ENCODE peak calls at places on chromosomes 2 and 18, in seven cellular contexts. E is HCT116, U is GM23248, R is MM.1S, K is neural progenitor cell, Y is PC-3, V is astrocyte. J is an unnamed sample.

GRCh38 chr2:207304798-207305197 is 139.1 kb upstream of the KLF7 start:
- DNase-seq in V (no peak), K (no peak), Y (no peak), R (no peak), U (no peak), E (no peak), J (no peak)

GRCh38 chr2:205776720-205777119 is 94.4 kb downstream of the NRP2 start:
- DNase-seq in R (no peak), Y (no peak), U (no peak), K (no peak), V (no peak), E (no peak), J (no peak)

GRCh38 chr2:15905267-15905645 is 35.1 kb upstream of the MYCN start:
- DNase-seq in K (no peak), U (no peak), Y (no peak), E (no peak), R (no peak), V (no peak), J (no peak)

GRCh38 chr2:70322518-70322917 is 20.7 kb upstream of the FAM136A start:
- DNase-seq in U (no peak), E (no peak), V (no peak), R (no peak), K (no peak), Y (no peak), J (no peak)

GRCh38 chr18:13558132-13558531 is 168.2 kb downstream of the FAM210A start:
- DNase-seq in K (peak; percentile 67), Y (peak; percentile 59), V (peak; percentile 17), R (peak; percentile 50), U (peak; percentile 49), E (peak; percentile 31), J (peak; percentile 41)

GRCh38 chr2:85795331-85796045 is 41.7 kb downstream of the ATOH8 start:
- DNase-seq in U (no peak), K (no peak), R (no peak), Y (no peak), V (no peak), E (no peak), J (no peak)

GRCh38 chr2:190342601-190343000 is 788 bp upstream of the INPP1 start:
- DNase-seq in V (no peak), K (no peak), R (no peak), E (no peak), U (peak; percentile 32), Y (no peak), J (no peak)

GRCh38 chr2:223048519-223048918 is 3.5 kb upstream of the KCNE4 start:
- DNase-seq in Y (no peak), K (no peak), E (no peak), U (no peak), R (peak; percentile 19), V (no peak), J (no peak)

GRCh38 chr2:72859831-72860262 is 27.4 kb upstream of the SPR start:
- DNase-seq in U (peak; percentile 67), R (peak; percentile 84), E (peak; percentile 77), V (peak; percentile 18), Y (peak; percentile 94), K (peak; percentile 85), J (peak; percentile 81)

GRCh38 chr2:9979977-9980376 is 28.5 kb downstream of the GRHL1 start:
- DNase-seq in U (no peak), K (no peak), E (no peak), V (no peak), R (no peak), Y (no peak), J (no peak)

GRCh38 chr2:239240480-239240881 is 160.3 kb downstream of the HDAC4 start:
- DNase-seq in K (no peak), R (no peak), U (no peak), V (no peak), Y (no peak), E (no peak), J (no peak)

GRCh38 chr18:13280066-13280795 is 61.7 kb downstream of the LDLRAD4 start:
- DNase-seq in V (peak; percentile 75), U (no peak), K (peak; percentile 89), Y (no peak), R (no peak), E (no peak), J (no peak)

GRCh38 chr2:23712756-23713151 is 214.2 kb downstream of the ATAD2B start:
- DNase-seq in V (no peak), K (no peak), Y (no peak), E (no peak), U (no peak), R (no peak), J (no peak)

GRCh38 chr2:232230557-232230956 is 148.0 kb upstream of the ALPP start:
- DNase-seq in K (peak; percentile 63), E (peak; percentile 3), Y (peak; percentile 49), R (peak; percentile 64), V (no peak), U (peak; percentile 53), J (no peak)

GRCh38 chr2:241866896-241867631 is 2.5 kb upstream of the RTP5 start:
- DNase-seq in U (no peak), E (no peak), Y (no peak), K (no peak), V (no peak), R (no peak), J (no peak)

GRCh38 chr2:235116885-235117492 is 165.2 kb downstream of the SH3BP4 start:
- DNase-seq in U (peak; percentile 70), Y (peak; percentile 76), V (peak; percentile 29), E (peak; percentile 32), R (peak; percentile 55), K (peak; percentile 64), J (peak; percentile 88)

GRCh38 chr2:48940606-48941005 is 185.1 kb upstream of the LHCGR start:
- DNase-seq in U (no peak), E (no peak), K (no peak), R (no peak), Y (no peak), V (no peak), J (peak; percentile 7)

GRCh38 chr2:194105358-194105757 is 1551.7 kb upstream of the SLC39A10 start:
- DNase-seq in R (no peak), E (no peak), U (no peak), K (no peak), V (no peak), Y (no peak), J (no peak)

GRCh38 chr2:66370824-66371223 is 64.1 kb upstream of the MEIS1 start:
- DNase-seq in E (no peak), V (no peak), Y (peak; percentile 40), K (no peak), U (no peak), R (no peak), J (no peak)

GRCh38 chr2:234590076-234590475 is 93.2 kb upstream of the ARL4C start:
- DNase-seq in Y (no peak), V (no peak), K (no peak), E (no peak), R (no peak), U (no peak), J (no peak)

DNA sequence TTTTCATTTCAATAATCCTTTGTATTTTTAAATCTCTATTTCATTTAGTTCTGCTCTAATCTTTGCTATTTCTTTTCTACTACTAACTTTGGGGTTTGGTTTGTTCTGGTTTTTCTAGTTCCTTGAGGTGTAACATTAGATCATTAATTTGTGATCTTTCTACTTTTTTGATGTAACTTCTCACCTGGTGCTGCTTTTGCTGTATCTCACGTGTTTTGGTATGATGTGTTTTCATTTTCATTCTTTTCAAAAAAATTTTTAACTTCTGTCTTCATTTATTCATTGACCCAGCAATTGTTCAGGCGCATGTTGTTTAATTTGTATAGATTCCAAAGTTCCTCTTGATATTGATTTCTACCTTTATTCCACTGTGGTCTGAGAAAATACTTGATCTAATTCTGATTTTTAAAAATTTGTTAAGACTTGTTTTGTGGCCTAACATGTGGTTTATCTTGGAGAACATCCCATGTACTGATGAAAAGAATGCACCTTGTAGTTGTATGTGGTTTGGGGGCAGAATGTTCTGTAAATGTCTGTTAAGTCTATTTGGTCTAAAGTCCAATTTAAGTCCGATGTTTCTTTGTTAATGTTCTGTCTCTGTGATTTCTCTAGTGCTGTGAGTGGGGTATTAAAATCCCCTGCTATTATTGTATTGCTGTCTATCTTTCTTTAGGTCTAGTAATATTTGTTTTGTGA is 17.3 kb upstream of the MALT1 start:
- DNase-seq in U (no peak), K (no peak), Y (no peak), V (peak; percentile 71), R (no peak), E (no peak), J (no peak)
- H3K9ac ChIP-seq in U (no peak overlapping the region), K (no peak overlapping the region), Y (no peak overlapping the region), V (no peak overlapping the region), R (no peak overlapping the region), E (no peak overlapping the region), J (no peak overlapping the region)

GRCh38 chr18:48924621-48925601 is 25.9 kb downstream of the SMAD7 start:
- DNase-seq in V (no peak), U (peak; percentile 50), K (peak; percentile 44), R (no peak), Y (no peak), E (no peak), J (no peak)
- H3K9ac ChIP-seq in V (peak overlapping the region; percentile 50), U (peak overlapping the region; percentile 55), K (no peak overlapping the region), R (peak overlapping the region; percentile 68), Y (no peak overlapping the region), E (no peak overlapping the region), J (peak overlapping the region; percentile 78)

GRCh38 chr18:77049938-77050337 is 82.6 kb downstream of the MBP start:
- DNase-seq in R (no peak), E (no peak), V (no peak), K (no peak), Y (no peak), U (peak; percentile 78), J (no peak)

GRCh38 chr18:77053616-77054287 is 78.8 kb downstream of the MBP start:
- DNase-seq in V (no peak), Y (no peak), U (no peak), K (no peak), R (no peak), E (no peak), J (no peak)

GRCh38 chr18:77052656-77053309 is 79.8 kb downstream of the MBP start:
- DNase-seq in U (no peak), V (no peak), R (no peak), E (no peak), K (no peak), Y (no peak), J (no peak)

GRCh38 chr18:77052297-77052645 is 80.3 kb downstream of the MBP start:
- DNase-seq in E (no peak), K (no peak), R (no peak), U (no peak), V (no peak), Y (no peak), J (no peak)

DNA sequence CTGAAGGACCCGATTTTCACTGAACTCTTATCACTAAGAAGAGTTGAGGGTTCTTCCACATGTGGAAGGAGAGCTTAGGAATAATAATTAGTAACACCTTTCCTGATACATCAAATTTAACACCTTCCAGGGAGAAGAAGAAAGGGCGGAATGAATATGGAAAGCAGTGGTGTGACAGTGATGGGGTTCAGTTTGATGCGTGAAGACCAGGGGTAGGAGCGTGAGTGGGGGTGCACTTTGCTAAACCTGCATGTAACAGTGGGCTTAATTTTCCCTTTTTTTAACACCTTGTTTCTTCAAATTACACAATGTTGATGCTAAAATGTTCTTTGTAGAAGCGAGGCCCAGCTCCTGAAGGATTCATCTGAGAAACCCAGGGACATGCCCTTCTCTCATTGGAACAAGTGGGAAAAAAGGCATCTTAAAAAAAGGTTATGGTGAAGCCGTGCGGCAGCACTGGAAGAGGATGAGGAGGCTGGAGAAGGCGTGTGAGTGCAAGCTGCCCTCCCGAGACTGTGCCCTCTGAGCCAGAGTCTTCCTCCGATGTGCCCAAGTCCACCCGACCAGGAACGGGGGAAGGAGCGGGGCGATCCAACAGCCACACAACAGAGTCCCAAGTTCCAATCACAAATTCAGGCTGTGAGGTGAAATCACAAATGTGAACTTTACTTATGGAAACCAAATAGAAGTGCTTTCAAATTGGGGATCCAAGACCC is 80.8 kb downstream of the MBP start:
- DNase-seq in Y (no peak), R (no peak), E (no peak), U (no peak), K (no peak), V (no peak), J (no peak)
- H3K9ac ChIP-seq in Y (no peak overlapping the region), R (no peak overlapping the region), E (no peak overlapping the region), U (no peak overlapping the region), K (no peak overlapping the region), V (no peak overlapping the region), J (no peak overlapping the region)

GRCh38 chr2:202147775-202148174 is 74.7 kb downstream of the KIAA2012 start:
- DNase-seq in Y (no peak), K (no peak), V (peak; percentile 45), E (no peak), R (no peak), U (peak; percentile 79), J (no peak)
- H3K9ac ChIP-seq in Y (no peak overlapping the region), K (no peak overlapping the region), V (no peak overlapping the region), E (no peak overlapping the region), R (no peak overlapping the region), U (no peak overlapping the region), J (peak overlapping the region; percentile 12)

J was measured in adipocyte.